ENCODE peak calls at places on chromosomes 3 and 15, in seven cellular contexts. J, A, U, W, C, Z and K are unnamed samples. For H3K36me3, the result is how much of the 10 kb centered on the place peaks cover.

GRCh38 chr15:28907338-28907961 is 21.7 kb downstream of the APBA2 start:
- DNase-seq in J (no peak), A (peak), U (no peak), W (no peak), C (no peak), Z (no peak), K (no peak)

GRCh38 chr15:26028086-26028740 is 165.1 kb upstream of the ATP10A start:
- DNase-seq in J (no peak), A (peak), U (no peak), W (no peak), C (no peak), Z (no peak), K (no peak)

GRCh38 chr3:98778383-98778782 is 15.2 kb downstream of the ST3GAL6 start:
- DNase-seq in J (no peak), A (no peak), U (no peak), W (no peak), C (no peak), Z (no peak), K (no peak)

GRCh38 chr3:11568503-11569155 is 75.1 kb downstream of the VGLL4 start:
- DNase-seq in J (peak), A (peak), U (peak), W (no peak), C (no peak), Z (peak), K (peak)

GRCh38 chr15:39255760-39256159 is 325.1 kb upstream of the THBS1 start:
- DNase-seq in J (no peak), A (no peak), U (no peak), W (no peak), C (no peak), Z (no peak), K (no peak)

GRCh38 chr3:79392479-79392878 is 375.3 kb downstream of the ROBO1 start:
- DNase-seq in J (no peak), A (no peak), U (no peak), W (no peak), C (no peak), Z (no peak), K (no peak)

GRCh38 chr3:99515891-99516290 is 122.5 kb upstream of the COL8A1 start:
- DNase-seq in J (no peak), A (no peak), U (no peak), W (no peak), C (no peak), Z (no peak), K (no peak)

GRCh38 chr3:101861212-101861977 is 12.1 kb downstream of the NFKBIZ start:
- DNase-seq in J (no peak), A (no peak), U (no peak), W (no peak), C (no peak), Z (no peak), K (no peak)

GRCh38 chr15:89611317-89611716 is 36.0 kb downstream of the TICRR start:
- DNase-seq in J (no peak), A (no peak), U (no peak), W (no peak), C (no peak), Z (no peak), K (no peak)

GRCh38 chr3:170414202-170414663 is 4.4 kb upstream of the CLDN11 start:
- DNase-seq in J (no peak), A (no peak), U (no peak), W (no peak), C (peak), Z (no peak), K (no peak)

GRCh38 chr3:105523496-105523895 is 156.8 kb downstream of the ALCAM start:
- DNase-seq in J (no peak), A (no peak), U (no peak), W (no peak), C (no peak), Z (no peak), K (no peak)

GRCh38 chr15:89761009-89761831 is 10.2 kb upstream of the MESP1 start:
- DNase-seq in J (no peak), A (no peak), U (peak), W (peak), C (no peak), Z (no peak), K (no peak)

GRCh38 chr3:111324645-111325044 is 217.4 kb upstream of the CD96 start:
- DNase-seq in J (no peak), A (no peak), U (no peak), W (no peak), C (no peak), Z (no peak), K (no peak)

GRCh38 chr3:111324142-111324541 is 217.9 kb upstream of the CD96 start:
- DNase-seq in J (no peak), A (no peak), U (no peak), W (no peak), C (no peak), Z (no peak), K (no peak)

GRCh38 chr3:111325160-111325707 is 216.8 kb upstream of the CD96 start:
- DNase-seq in J (no peak), A (no peak), U (no peak), W (no peak), C (no peak), Z (no peak), K (no peak)

GRCh38 chr3:111319598-111319997 is 222.4 kb upstream of the CD96 start:
- DNase-seq in J (no peak), A (no peak), U (no peak), W (no peak), C (no peak), Z (no peak), K (no peak)

DNA sequence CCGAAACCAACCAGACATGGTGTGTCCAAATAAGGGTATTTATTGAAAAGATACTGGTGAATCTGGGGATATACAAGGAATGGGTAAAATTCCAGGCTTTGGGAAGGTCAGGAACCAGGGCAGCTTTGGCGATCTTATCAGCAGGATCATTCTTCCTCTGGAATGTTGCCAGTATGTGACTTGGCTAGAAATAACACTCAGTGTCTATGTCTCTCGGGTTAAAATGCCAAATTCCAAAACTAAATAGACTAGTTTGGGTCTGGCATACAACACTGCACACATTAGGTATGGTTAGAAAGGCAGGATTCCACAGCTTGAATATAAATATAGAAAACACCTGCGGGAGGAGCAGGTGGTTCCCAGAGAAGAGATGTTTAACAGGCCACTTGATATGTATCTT is 220.2 kb upstream of the CD96 start:
- DNase-seq in J (no peak), A (no peak), U (no peak), W (no peak), C (no peak), Z (no peak), K (no peak)
- TF ChIP-seq POLR2A in J (no peak), A (no peak), U (no peak), W (no peak), C (no peak), Z (no peak), K (no peak)

DNA sequence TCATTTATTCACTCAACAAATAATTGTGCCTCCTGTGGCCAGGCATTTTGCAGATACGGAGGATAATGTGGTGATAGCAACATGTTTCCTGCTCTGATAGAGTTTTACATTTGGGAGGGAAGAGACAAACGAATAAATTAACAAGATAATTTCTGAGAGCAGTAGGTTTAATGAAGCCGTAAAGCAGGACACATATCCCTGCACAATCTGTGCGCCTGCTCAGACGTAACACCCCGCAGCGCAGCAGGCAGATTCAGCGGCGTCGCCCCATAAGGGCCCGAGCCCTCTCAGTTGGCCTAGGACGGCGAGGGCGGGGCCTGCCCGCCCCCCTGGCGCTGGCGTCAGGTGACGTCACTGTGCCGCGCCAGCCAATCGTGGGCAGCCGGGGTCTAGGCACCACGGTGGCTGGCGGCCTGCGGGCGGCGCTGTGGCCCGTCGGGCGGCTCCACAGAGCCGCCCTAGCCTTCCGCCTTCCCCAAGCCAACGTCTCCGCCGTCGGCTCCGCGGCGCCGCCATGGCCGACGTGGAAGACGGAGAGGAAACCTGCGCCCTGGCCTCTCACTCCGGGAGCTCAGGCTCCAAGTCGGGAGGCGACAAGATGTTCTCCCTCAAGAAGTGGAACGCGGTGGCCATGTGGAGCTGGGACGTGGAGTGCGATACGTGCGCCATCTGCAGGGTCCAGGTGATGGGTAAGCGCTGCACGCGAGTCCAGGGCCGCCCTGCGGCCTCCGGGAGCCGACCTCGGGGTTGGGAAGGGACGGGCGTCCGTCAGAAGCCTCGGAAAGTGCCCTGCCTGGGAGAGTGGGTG is at the start of gene RNF7:
- DNase-seq in J (peak), A (peak), U (peak), W (peak), C (peak), Z (peak), K (peak)
- TF ChIP-seq EP300 in J (peak), A (no peak), U (no peak), W (no peak), C (no peak), Z (peak), K (peak)

GRCh38 chr3:149957352-149958140 is 13.1 kb downstream of the PFN2 start:
- DNase-seq in J (no peak), A (no peak), U (no peak), W (no peak), C (no peak), Z (no peak), K (no peak)

GRCh38 chr3:149954812-149955211 is 15.9 kb downstream of the PFN2 start:
- DNase-seq in J (no peak), A (no peak), U (no peak), W (no peak), C (no peak), Z (no peak), K (no peak)

GRCh38 chr3:149958171-149958796 is 12.4 kb downstream of the PFN2 start:
- DNase-seq in J (no peak), A (no peak), U (no peak), W (no peak), C (no peak), Z (no peak), K (no peak)

GRCh38 chr3:149959443-149959842 is 11.3 kb downstream of the PFN2 start:
- DNase-seq in J (no peak), A (no peak), U (no peak), W (no peak), C (no peak), Z (no peak), K (no peak)

DNA sequence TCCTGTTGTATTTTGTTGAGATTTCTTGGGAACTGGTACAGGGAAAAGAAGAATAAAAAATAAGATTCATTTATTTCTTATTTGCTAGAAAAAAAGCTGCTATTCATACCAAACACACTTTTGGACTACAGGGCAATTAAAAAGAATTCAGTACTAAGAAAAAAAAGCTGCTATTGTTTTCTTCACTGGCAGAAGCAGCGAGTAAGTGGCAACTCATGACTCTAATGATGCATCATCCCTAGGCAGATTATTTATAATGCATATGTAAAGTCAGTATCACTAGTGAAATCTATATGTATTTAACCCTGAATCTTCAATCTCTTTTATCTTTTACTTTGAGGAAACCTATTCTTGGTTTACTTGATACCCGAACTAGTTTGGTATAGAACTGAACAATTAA is 15.2 kb downstream of the PFN2 start:
- DNase-seq in J (no peak), A (no peak), U (no peak), W (no peak), C (no peak), Z (no peak), K (no peak)
- H3K36me3 ChIP-seq in J (under half), A (under half), U (under half), W (under half), C (under half), Z (under half), K (under half)

DNA sequence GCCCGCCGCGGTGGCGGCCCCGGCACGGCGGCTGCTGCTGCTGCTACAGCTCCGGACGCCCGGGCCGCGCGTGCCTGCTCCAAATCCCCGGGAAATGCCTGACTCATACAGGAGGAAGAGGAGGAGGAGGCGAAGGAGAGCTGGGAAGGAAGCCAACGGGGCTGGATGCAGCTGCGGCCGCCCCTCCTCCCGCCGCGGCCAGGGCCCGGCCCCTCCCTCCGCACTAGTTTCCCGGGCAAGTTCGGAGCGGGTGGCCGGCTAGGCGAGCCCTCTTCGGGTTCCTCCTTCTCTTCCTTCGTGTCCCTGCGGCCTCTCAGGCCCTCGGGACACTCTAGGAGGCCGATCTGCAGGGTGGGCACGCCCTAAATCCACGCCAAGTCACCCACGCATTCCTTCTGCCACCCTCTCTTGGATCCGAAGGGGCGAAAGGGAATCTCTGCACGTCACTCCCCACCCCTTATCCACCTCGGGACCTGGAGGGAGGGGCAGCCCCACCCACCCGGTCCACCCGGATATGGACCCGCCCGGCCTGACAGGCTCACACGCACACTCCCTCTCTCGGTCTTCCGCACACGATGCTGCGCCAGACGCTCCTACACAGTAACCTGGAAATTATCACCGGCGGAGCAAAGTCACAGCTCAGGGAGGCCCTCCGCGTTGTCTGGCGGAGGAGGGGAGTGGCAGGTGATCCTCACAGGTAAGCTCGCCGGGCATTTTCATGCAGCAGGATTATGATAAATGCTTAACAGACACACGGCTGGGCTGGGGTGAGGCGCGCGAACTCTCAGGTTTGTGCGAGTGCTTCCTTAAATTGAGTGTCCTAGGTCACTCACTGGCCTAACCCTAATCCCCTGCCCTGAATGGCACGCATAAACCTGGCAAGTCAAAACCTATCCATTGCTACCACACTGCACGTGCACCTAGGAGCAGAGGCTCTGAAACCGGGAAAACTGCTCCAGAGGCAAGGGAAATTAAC is at the start of the genes OSBPL10 and ZNF860:
- DNase-seq in J (peak), A (peak), U (peak), W (peak), C (no peak), Z (peak), K (peak)
- TF ChIP-seq POLR2A in J (no peak), A (peak), U (peak), W (no peak), C (no peak), Z (peak), K (no peak)